ENCODE peak calls at places on chromosomes 2 and 18, in five cellular contexts. B is AG09319, A is fibroblast of the conjunctiva, C is neural crest cell, J is astrocyte of the spinal cord. M is an unnamed sample.

GRCh38 chr2:166239548-166239947 is 111.7 kb upstream of the SCN1A start:
- DNase-seq in B (no peak), A (peak; percentile 71), C (no peak), J (peak; percentile 93), M (peak; percentile 46)

GRCh38 chr2:233813236-233814062 is 35.3 kb downstream of the MROH2A start:
- DNase-seq in B (no peak), A (no peak), C (no peak), J (no peak), M (no peak)

GRCh38 chr2:150811259-150811912 is 323.9 kb upstream of the RND3 start:
- DNase-seq in B (no peak), A (peak; percentile 22), C (no peak), J (no peak), M (peak; percentile 13)

GRCh38 chr2:85524567-85524923 is 14.4 kb upstream of the MAT2A start:
- DNase-seq in B (no peak), A (no peak), C (no peak), J (no peak), M (no peak)

GRCh38 chr18:26655614-26656400 is 107.5 kb upstream of the KCTD1 start:
- DNase-seq in B (no peak), A (no peak), C (peak; percentile 56), J (peak; percentile 58), M (no peak)

GRCh38 chr2:160356485-160356884 is 137.1 kb downstream of the RBMS1 start:
- DNase-seq in B (no peak), A (no peak), C (no peak), J (no peak), M (no peak)

GRCh38 chr2:30264236-30264635 is 32.9 kb downstream of the LBH start:
- DNase-seq in B (no peak), A (no peak), C (no peak), J (no peak), M (no peak)

GRCh38 chr2:182426082-182426914 is 538 bp downstream of the PDE1A start:
- DNase-seq in B (no peak), A (no peak), C (no peak), J (no peak), M (no peak)

GRCh38 chr2:164595031-164595430 is 26.3 kb downstream of the GRB14 start:
- DNase-seq in B (no peak), A (no peak), C (no peak), J (no peak), M (no peak)

GRCh38 chr18:59691996-59692395 is 5.2 kb downstream of the CCBE1 start:
- DNase-seq in B (no peak), A (no peak), C (no peak), J (peak; percentile 59), M (no peak)

GRCh38 chr2:58055027-58055786 is 8.6 kb downstream of the VRK2 start:
- DNase-seq in B (no peak), A (no peak), C (no peak), J (no peak), M (no peak)

GRCh38 chr2:72204782-72205545 is 57.3 kb upstream of the CYP26B1 start:
- DNase-seq in B (no peak), A (no peak), C (no peak), J (peak; percentile 22), M (no peak)

GRCh38 chr2:110860620-110861019 is 128.2 kb downstream of the ACOXL start:
- DNase-seq in B (no peak), A (no peak), C (no peak), J (no peak), M (no peak)

GRCh38 chr2:74516070-74516633 is 1.9 kb downstream of the TLX2 start:
- DNase-seq in B (no peak), A (no peak), C (no peak), J (no peak), M (no peak)

GRCh38 chr18:76383636-76384035 is 111.4 kb downstream of the ZNF516 start:
- DNase-seq in B (no peak), A (no peak), C (no peak), J (no peak), M (no peak)

GRCh38 chr2:58063641-58064040 is 17.0 kb downstream of the VRK2 start:
- DNase-seq in B (no peak), A (peak; percentile 5), C (no peak), J (peak; percentile 53), M (peak; percentile 64)

GRCh38 chr2:235113854-235114253 is 162.0 kb downstream of the SH3BP4 start:
- DNase-seq in B (no peak), A (no peak), C (no peak), J (no peak), M (no peak)

GRCh38 chr2:202815548-202816420 is 55.8 kb downstream of the ICA1L start:
- DNase-seq in B (no peak), A (no peak), C (no peak), J (no peak), M (no peak)

GRCh38 chr2:138071720-138072719 is 107.7 kb downstream of the HNMT start:
- DNase-seq in B (no peak), A (no peak), C (no peak), J (peak; percentile 62), M (no peak)

M was measured in AG09309.